ENCODE peak calls at places on chromosomes 6 and 20, in five cellular contexts. D is mesothelial cell of epicardium, P is IMR-90, X is spleen, U is GM13976. B is an unnamed sample.

GRCh38 chr20:47397652-47398301 is 41.3 kb upstream of the ZMYND8 start:
- DNase-seq in D (no peak), P (no peak), X (no peak), U (no peak), B (no peak)

GRCh38 chr20:17315491-17316231 is 88.8 kb downstream of the PCSK2 start:
- DNase-seq in D (no peak), P (no peak), X (no peak), U (no peak), B (no peak)

GRCh38 chr6:30885481-30885998 is 1.2 kb downstream of the DDR1 start:
- DNase-seq in D (no peak), P (peak; percentile 18), X (peak; percentile 59), U (peak; percentile 44), B (no peak)

GRCh38 chr6:30112402-30113376 is at the start of gene TRIM31:
- DNase-seq in D (no peak), P (no peak), X (no peak), U (no peak), B (no peak)

GRCh38 chr6:150372051-150372450 is 3.2 kb downstream of the IYD start:
- DNase-seq in D (no peak), P (no peak), X (no peak), U (no peak), B (no peak)

GRCh38 chr6:113147544-113147943 is 709.6 kb upstream of the MARCKS start:
- DNase-seq in D (no peak), P (peak; percentile 94), X (no peak), U (no peak), B (no peak)

GRCh38 chr6:134936927-134937326 is 13.0 kb downstream of the ALDH8A1 start:
- DNase-seq in D (no peak), P (peak; percentile 82), X (no peak), U (no peak), B (no peak)

GRCh38 chr20:38216201-38216600 is 44.3 kb downstream of the KIAA1755 start:
- DNase-seq in D (no peak), P (no peak), X (no peak), U (no peak), B (no peak)

GRCh38 chr6:126701799-126702198 is 361.9 kb downstream of the CENPW start:
- DNase-seq in D (no peak), P (peak; percentile 28), X (no peak), U (peak; percentile 4), B (no peak)

GRCh38 chr20:53643031-53643832 is 49.6 kb upstream of the ZNF217 start:
- DNase-seq in D (no peak), P (peak; percentile 80), X (peak; percentile 88), U (peak; percentile 78), B (no peak)

GRCh38 chr6:116059713-116060571 is 749 bp downstream of the FRK start:
- DNase-seq in D (no peak), P (no peak), X (no peak), U (peak; percentile 36), B (no peak)

GRCh38 chr6:50278663-50279062 is 228.9 kb upstream of the DEFB112 start:
- DNase-seq in D (no peak), P (no peak), X (no peak), U (no peak), B (no peak)

GRCh38 chr6:16964553-16965499 is 137.0 kb upstream of the STMND1 start:
- DNase-seq in D (peak; percentile 73), P (peak; percentile 70), X (peak; percentile 82), U (peak; percentile 61), B (peak; percentile 84)

GRCh38 chr6:107663308-107663707 is 160.8 kb downstream of the SCML4 start:
- DNase-seq in D (no peak), P (no peak), X (no peak), U (no peak), B (no peak)

GRCh38 chr20:46004813-46005505 is 3.7 kb upstream of the MMP9 start:
- DNase-seq in D (no peak), P (no peak), X (peak; percentile 87), U (no peak), B (no peak)

GRCh38 chr20:6164421-6165341 is 41.9 kb upstream of the FERMT1 start:
- DNase-seq in D (no peak), P (no peak), X (no peak), U (no peak), B (no peak)

GRCh38 chr20:57294558-57294957 is 28.1 kb upstream of the BMP7 start:
- DNase-seq in D (no peak), P (no peak), X (no peak), U (no peak), B (peak; percentile 57)

GRCh38 chr6:35312076-35312762 is 14.6 kb downstream of the DEF6 start:
- DNase-seq in D (no peak), P (no peak), X (peak; percentile 79), U (no peak), B (no peak)

GRCh38 chr6:11447265-11447664 is 90.3 kb upstream of the TMEM170B start:
- DNase-seq in D (no peak), P (no peak), X (no peak), U (no peak), B (no peak)

GRCh38 chr20:3251806-3252205 is 12.8 kb upstream of the SLC4A11 start:
- DNase-seq in D (no peak), P (peak; percentile 67), X (no peak), U (no peak), B (no peak)

GRCh38 chr6:112198582-112198981 is 55.8 kb downstream of the LAMA4 start:
- DNase-seq in D (no peak), P (no peak), X (no peak), U (no peak), B (no peak)

GRCh38 chr6:45255434-45255833 is 72.7 kb upstream of the RUNX2 start:
- DNase-seq in D (no peak), P (no peak), X (no peak), U (no peak), B (no peak)

GRCh38 chr6:20458051-20458894 is 56.6 kb downstream of the E2F3 start:
- DNase-seq in D (no peak), P (no peak), X (no peak), U (no peak), B (no peak)

GRCh38 chr20:32188376-32189122 is 19.0 kb downstream of the PLAGL2 start:
- DNase-seq in D (no peak), P (no peak), X (no peak), U (no peak), B (no peak)
- TF ChIP-seq CTCF in D (no peak), P (no peak), X (no peak), U (no peak), B (no peak)

GRCh38 chr20:22385602-22386299 is 198.6 kb downstream of the FOXA2 start:
- DNase-seq in D (no peak), P (no peak), X (no peak), U (no peak), B (no peak)
- TF ChIP-seq CTCF in D (no peak), P (no peak), X (no peak), U (no peak), B (no peak)

DNA sequence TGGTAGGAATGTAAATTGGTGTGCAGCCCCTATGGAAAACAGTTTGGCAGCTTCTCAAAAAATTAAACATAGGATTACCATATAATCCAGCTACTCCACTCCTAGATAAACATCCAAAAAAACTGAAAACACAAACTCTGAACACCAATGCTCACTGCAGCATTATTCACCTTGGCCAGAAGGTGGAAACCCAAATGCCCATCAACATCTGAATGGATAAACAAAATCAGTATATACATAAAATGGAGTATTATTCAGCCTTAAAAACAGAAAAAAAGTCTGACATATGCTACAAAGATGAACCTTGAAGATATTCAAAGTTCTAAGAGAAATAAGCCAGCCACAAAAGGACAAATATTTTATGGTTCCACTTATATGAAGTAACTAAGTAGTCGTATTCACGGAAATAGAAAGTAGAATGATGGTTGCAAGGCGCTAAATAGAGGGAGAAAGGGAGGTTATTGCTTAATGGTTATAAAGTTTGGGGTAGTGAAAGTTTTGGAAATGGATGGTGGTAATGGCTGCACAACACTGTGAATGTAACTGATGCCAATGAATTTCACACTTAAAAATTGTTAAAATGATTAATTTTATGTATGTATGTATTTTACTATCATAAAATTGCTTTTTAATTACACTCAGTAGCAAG is 4.0 kb downstream of the PHF10 start:
- DNase-seq in D (no peak), P (no peak), X (no peak), U (no peak), B (no peak)
- TF ChIP-seq CTCF in D (no peak), P (no peak), X (no peak), U (no peak), B (no peak)

GRCh38 chr20:49447364-49447763 is 35.1 kb downstream of the KCNB1 start:
- DNase-seq in D (no peak), P (no peak), X (no peak), U (no peak), B (no peak)

GRCh38 chr20:49447946-49448809 is 34.3 kb downstream of the KCNB1 start:
- DNase-seq in D (no peak), P (no peak), X (no peak), U (no peak), B (no peak)

GRCh38 chr20:49446080-49446479 is 36.4 kb downstream of the KCNB1 start:
- DNase-seq in D (no peak), P (no peak), X (no peak), U (no peak), B (no peak)

GRCh38 chr20:49445176-49445575 is 37.3 kb downstream of the KCNB1 start:
- DNase-seq in D (no peak), P (no peak), X (no peak), U (no peak), B (no peak)

GRCh38 chr20:49446808-49447207 is 35.7 kb downstream of the KCNB1 start:
- DNase-seq in D (peak; percentile 33), P (no peak), X (no peak), U (no peak), B (peak; percentile 45)
- TF ChIP-seq CTCF in D (no peak), P (no peak), X (no peak), U (no peak), B (no peak)

DNA sequence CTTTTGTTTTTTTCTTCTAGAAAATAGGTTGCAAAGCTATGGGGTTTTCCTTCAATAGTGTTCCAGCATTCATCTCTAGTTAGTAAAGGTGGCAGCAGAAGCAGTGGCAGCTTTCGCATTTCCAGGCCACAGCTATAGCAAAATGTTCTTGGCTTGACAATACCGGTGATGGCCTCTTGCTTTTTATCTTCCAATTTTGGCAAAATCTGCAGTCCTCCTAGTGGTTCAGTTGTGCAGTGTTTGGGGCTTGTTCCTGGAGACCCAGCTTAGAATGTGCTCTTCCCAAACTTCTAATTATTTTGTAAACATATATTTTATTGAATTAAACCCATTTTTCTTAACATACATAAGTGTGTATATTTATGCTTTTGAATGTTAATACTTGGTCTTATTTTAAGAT is 370.6 kb upstream of the MAN1A1 start:
- DNase-seq in D (no peak), P (peak; percentile 1), X (no peak), U (no peak), B (no peak)
- TF ChIP-seq CTCF in D (no peak), P (no peak), X (no peak), U (no peak), B (no peak)

GRCh38 chr6:95923518-95923917 is 92.3 kb upstream of the FUT9 start:
- DNase-seq in D (no peak), P (no peak), X (no peak), U (peak; percentile 17), B (peak; percentile 19)
- TF ChIP-seq CTCF in D (no peak), P (peak; percentile 16), X (no peak), U (no peak), B (peak; percentile 49)

B was measured in nephron progenitor cell.